ENCODE peak calls at places on chromosomes 7 and 10, in six cellular contexts. T is amygdala, U is aorta, Z is psoas muscle, C is HEK293T, I is brain microvascular endothelial cell. B is an unnamed sample.

GRCh38 chr10:19168584-19168983 is 120.0 kb downstream of the MALRD1 start:
- DNase-seq in U (no peak), C (peak), Z (no peak), T (no peak), I (no peak), B (no peak)

GRCh38 chr7:158491094-158491493 is 96.5 kb downstream of the PTPRN2 start:
- DNase-seq in I (no peak), Z (no peak), U (no peak), C (no peak), T (no peak), B (no peak)

GRCh38 chr10:62025901-62026879 is 124.7 kb downstream of the ARID5B start:
- DNase-seq in U (no peak), Z (no peak), C (no peak), I (no peak), T (no peak), B (no peak)

GRCh38 chr10:122478971-122479370 is 17.6 kb downstream of the HTRA1 start:
- DNase-seq in I (no peak), C (no peak), Z (no peak), U (no peak), T (peak), B (no peak)

GRCh38 chr10:104028823-104029527 is 56.7 kb downstream of the COL17A1 start:
- DNase-seq in I (no peak), T (no peak), U (no peak), Z (no peak), C (no peak), B (no peak)

GRCh38 chr7:109335951-109336350 is 766.3 kb downstream of the DNAJB9 start:
- DNase-seq in U (no peak), C (no peak), Z (no peak), T (no peak), I (no peak), B (no peak)

GRCh38 chr7:145106001-145106400 is 270.1 kb upstream of the TPK1 start:
- DNase-seq in T (no peak), U (no peak), Z (peak), I (no peak), C (no peak), B (peak)

GRCh38 chr10:131700506-131700905 is 200.3 kb upstream of the PPP2R2D start:
- DNase-seq in T (no peak), I (no peak), Z (no peak), U (peak), C (no peak), B (peak)

GRCh38 chr10:71547841-71548493 is 151.2 kb downstream of the CDH23 start:
- DNase-seq in U (no peak), I (peak), C (peak), T (no peak), Z (peak), B (peak)

GRCh38 chr10:88149906-88150305 is 286.5 kb downstream of the PTEN start:
- DNase-seq in I (peak), T (no peak), Z (no peak), C (no peak), U (no peak), B (no peak)

GRCh38 chr10:4131407-4132215 is 346.6 kb upstream of the KLF6 start:
- DNase-seq in Z (no peak), U (no peak), T (no peak), I (peak), C (no peak), B (no peak)

GRCh38 chr7:40986351-40986873 is 716.5 kb downstream of the INHBA start:
- DNase-seq in T (no peak), Z (no peak), I (peak), C (peak), U (no peak), B (no peak)

GRCh38 chr7:69610675-69611037 is 12.4 kb downstream of the AUTS2 start:
- DNase-seq in U (no peak), I (no peak), Z (no peak), C (no peak), T (no peak), B (no peak)

GRCh38 chr7:55552320-55553086 is 19.8 kb downstream of the VOPP1 start:
- DNase-seq in U (peak), T (no peak), I (peak), C (no peak), Z (peak), B (no peak)

GRCh38 chr7:150902078-150903033 is 50.0 kb downstream of the AOC1 start:
- DNase-seq in Z (peak), U (no peak), I (no peak), T (no peak), C (no peak), B (no peak)

GRCh38 chr10:62560207-62560819 is 186.1 kb downstream of the ZNF365 start:
- DNase-seq in T (no peak), U (no peak), C (no peak), Z (no peak), I (no peak), B (no peak)

GRCh38 chr7:138630059-138630610 is 71.0 kb downstream of the SVOPL start:
- DNase-seq in C (no peak), I (no peak), Z (no peak), U (no peak), T (no peak), B (no peak)

GRCh38 chr10:75083972-75084833 is 27.3 kb upstream of the SAMD8 start:
- DNase-seq in T (no peak), C (no peak), U (no peak), Z (no peak), I (no peak), B (no peak)

GRCh38 chr10:565676-566075 is 123.8 kb downstream of the DIP2C start:
- DNase-seq in C (no peak), I (no peak), T (no peak), U (no peak), Z (no peak), B (no peak)

GRCh38 chr7:135508853-135509588 is 881 bp downstream of the CNOT4 start:
- DNase-seq in C (peak), T (no peak), Z (no peak), U (no peak), I (peak), B (no peak)

GRCh38 chr10:90635111-90635798 is 222.6 kb downstream of the HTR7 start:
- DNase-seq in T (no peak), I (no peak), Z (no peak), C (no peak), U (no peak), B (no peak)

GRCh38 chr7:23004247-23004520 is 9.7 kb downstream of the HYCC1 start:
- DNase-seq in I (no peak), C (no peak), Z (no peak), U (no peak), T (no peak), B (no peak)

GRCh38 chr7:105377903-105378302 is 10.8 kb downstream of the SRPK2 start:
- DNase-seq in T (no peak), Z (no peak), U (no peak), C (no peak), I (no peak), B (no peak)

GRCh38 chr10:11560076-11560709 is 51.3 kb downstream of the USP6NL start:
- DNase-seq in C (no peak), T (no peak), Z (no peak), I (no peak), U (no peak), B (no peak)

GRCh38 chr7:83413831-83414230 is 235.1 kb downstream of the SEMA3E start:
- DNase-seq in T (no peak), Z (no peak), I (peak), C (no peak), U (no peak), B (no peak)

GRCh38 chr10:86744067-86744725 is 12.2 kb upstream of the BMPR1A start:
- DNase-seq in U (no peak), T (no peak), C (no peak), Z (no peak), I (no peak), B (no peak)

GRCh38 chr7:37467017-37467416 is 18.4 kb upstream of the ELMO1 start:
- DNase-seq in I (no peak), U (no peak), T (no peak), C (no peak), Z (no peak), B (no peak)

GRCh38 chr7:36763084-36763807 is 39.0 kb upstream of the AOAH start:
- DNase-seq in C (no peak), Z (no peak), T (no peak), I (no peak), U (no peak), B (no peak)

GRCh38 chr10:119614686-119615085 is 17.9 kb upstream of the TIAL1 start:
- DNase-seq in Z (no peak), I (no peak), U (no peak), T (no peak), C (no peak), B (no peak)

GRCh38 chr10:100746413-100746931 is 1.1 kb downstream of the PAX2 start:
- DNase-seq in C (no peak), T (no peak), Z (no peak), U (no peak), I (no peak), B (no peak)

GRCh38 chr7:132609222-132609621 is 33.0 kb upstream of the PLXNA4 start:
- DNase-seq in U (no peak), C (no peak), Z (no peak), T (no peak), I (no peak), B (no peak)

GRCh38 chr7:43664681-43665080 is 64.6 kb downstream of the COA1 start:
- DNase-seq in U (no peak), C (no peak), Z (no peak), I (no peak), T (no peak), B (no peak)

GRCh38 chr7:82810558-82811259 is 352.0 kb downstream of the PCLO start:
- DNase-seq in C (peak), T (no peak), Z (no peak), U (no peak), I (peak), B (no peak)

GRCh38 chr7:9645756-9646155 is 1212.3 kb downstream of the NXPH1 start:
- DNase-seq in C (no peak), U (no peak), I (no peak), Z (no peak), T (no peak), B (no peak)

GRCh38 chr10:33122014-33122788 is 164.2 kb upstream of the ITGB1 start:
- DNase-seq in Z (no peak), I (peak), C (no peak), T (no peak), U (no peak), B (no peak)

B was measured in Right ventricle myocardium inferior.